ENCODE peak calls at places on chromosomes 11 and 22, in nine cellular contexts. W, O, K, J, L, R, N, Y and X are unnamed samples.

GRCh38 chr11:9078113-9079041 is 13.0 kb downstream of the SCUBE2 start:
- DNase-seq in W (no peak), O (no peak), K (no peak), J (no peak), L (no peak), R (no peak), N (no peak), Y (no peak), X (no peak)

GRCh38 chr11:34299284-34299961 is 58.4 kb downstream of the ABTB2 start:
- DNase-seq in W (no peak), O (no peak), K (no peak), J (no peak), L (no peak), R (no peak), N (no peak), Y (no peak), X (no peak)

GRCh38 chr11:93512073-93512475 is 31.1 kb downstream of the SMCO4 start:
- DNase-seq in W (no peak), O (no peak), K (no peak), J (no peak), L (no peak), R (no peak), N (no peak), Y (no peak), X (no peak)

GRCh38 chr11:22787565-22788162 is 41.9 kb downstream of the SVIP start:
- DNase-seq in W (peak), O (no peak), K (peak), J (no peak), L (peak), R (peak), N (peak), Y (peak), X (no peak)

GRCh38 chr11:10902301-10902700 is 44.4 kb upstream of the ZBED5 start:
- DNase-seq in W (no peak), O (no peak), K (no peak), J (no peak), L (no peak), R (no peak), N (no peak), Y (no peak), X (no peak)

GRCh38 chr22:26570126-26570525 is 19.8 kb downstream of the TPST2 start:
- DNase-seq in W (no peak), O (no peak), K (no peak), J (no peak), L (no peak), R (no peak), N (no peak), Y (no peak), X (no peak)

GRCh38 chr22:18110194-18110943 is at the start of gene TUBA8:
- DNase-seq in W (no peak), O (peak), K (peak), J (peak), L (no peak), R (peak), N (peak), Y (peak), X (no peak)

GRCh38 chr11:19792510-19792909 is 79.9 kb downstream of the NAV2 start:
- DNase-seq in W (no peak), O (no peak), K (no peak), J (no peak), L (no peak), R (no peak), N (no peak), Y (no peak), X (no peak)

GRCh38 chr11:565921-566509 is 5.2 kb downstream of the RASSF7 start:
- DNase-seq in W (no peak), O (no peak), K (no peak), J (no peak), L (no peak), R (no peak), N (no peak), Y (peak), X (peak)

GRCh38 chr11:73972187-73972586 is 10.5 kb downstream of the UCP2 start:
- DNase-seq in W (no peak), O (peak), K (no peak), J (no peak), L (no peak), R (no peak), N (no peak), Y (no peak), X (no peak)

GRCh38 chr11:68002943-68003845 is 703 bp downstream of the UNC93B1 start:
- DNase-seq in W (peak), O (peak), K (no peak), J (peak), L (no peak), R (no peak), N (peak), Y (no peak), X (peak)

GRCh38 chr11:66915046-66915832 is 42.9 kb downstream of the PC start:
- DNase-seq in W (no peak), O (peak), K (no peak), J (peak), L (no peak), R (peak), N (no peak), Y (no peak), X (no peak)

GRCh38 chr22:24566899-24567511 is 11.2 kb downstream of the SNRPD3 start:
- DNase-seq in W (no peak), O (peak), K (no peak), J (no peak), L (no peak), R (no peak), N (no peak), Y (no peak), X (no peak)

GRCh38 chr22:49305215-49305965 is 522.3 kb downstream of the BRD1 start:
- DNase-seq in W (peak), O (peak), K (no peak), J (peak), L (peak), R (no peak), N (no peak), Y (peak), X (peak)

GRCh38 chr11:106463796-106464201 is 386.3 kb downstream of the AASDHPPT start:
- DNase-seq in W (no peak), O (no peak), K (no peak), J (no peak), L (no peak), R (no peak), N (no peak), Y (peak), X (no peak)

GRCh38 chr22:49212466-49212865 is 615.2 kb downstream of the BRD1 start:
- DNase-seq in W (no peak), O (peak), K (no peak), J (no peak), L (no peak), R (no peak), N (no peak), Y (no peak), X (no peak)

GRCh38 chr11:66934971-66935779 is 23.0 kb downstream of the PC start:
- DNase-seq in W (no peak), O (no peak), K (no peak), J (no peak), L (no peak), R (peak), N (no peak), Y (no peak), X (no peak)

GRCh38 chr11:126123686-126124085 is 61.0 kb upstream of the CDON start:
- DNase-seq in W (no peak), O (no peak), K (no peak), J (no peak), L (no peak), R (no peak), N (no peak), Y (no peak), X (no peak)

GRCh38 chr11:94873910-94874575 is 99.3 kb downstream of the CWC15 start:
- DNase-seq in W (no peak), O (no peak), K (no peak), J (no peak), L (no peak), R (peak), N (no peak), Y (no peak), X (no peak)

GRCh38 chr22:34111210-34111824 is 191.0 kb upstream of the LARGE1 start:
- DNase-seq in W (peak), O (no peak), K (no peak), J (peak), L (peak), R (no peak), N (peak), Y (no peak), X (no peak)